ENCODE peak calls at places on chromosomes 3 and 15, in six cellular contexts. N is EL, D is GM20000, W is left ventricle myocardium inferior, S is fibroblast of pulmonary artery, I is kidney tubule cell. G is an unnamed sample.

GRCh38 chr3:154170300-154170699 is 49.1 kb downstream of the ARHGEF26 start:
- DNase-seq in N (no peak), D (no peak), W (no peak), S (no peak), I (no peak), G (no peak)

GRCh38 chr15:52247032-52247431 is 48.6 kb downstream of the MYO5C start:
- DNase-seq in N (no peak), D (no peak), W (no peak), S (peak), I (no peak), G (peak)

GRCh38 chr15:60526127-60526616 is 47.2 kb upstream of the ICE2 start:
- DNase-seq in N (no peak), D (no peak), W (no peak), S (no peak), I (no peak), G (no peak)

GRCh38 chr15:63458794-63459395 is 45.5 kb upstream of the USP3 start:
- DNase-seq in N (no peak), D (no peak), W (no peak), S (no peak), I (no peak), G (no peak)

GRCh38 chr15:32870240-32871033 is 152.6 kb downstream of the GREM1 start:
- DNase-seq in N (peak), D (peak), W (no peak), S (peak), I (peak), G (peak)

GRCh38 chr15:98767692-98768091 is 119.4 kb downstream of the IGF1R start:
- DNase-seq in N (no peak), D (no peak), W (no peak), S (no peak), I (no peak), G (no peak)

GRCh38 chr3:170058127-170058526 is 20.3 kb downstream of the GPR160 start:
- DNase-seq in N (no peak), D (no peak), W (no peak), S (no peak), I (no peak), G (no peak)

GRCh38 chr3:158495503-158495902 is 75.5 kb upstream of the MLF1 start:
- DNase-seq in N (no peak), D (no peak), W (no peak), S (no peak), I (no peak), G (no peak)

GRCh38 chr3:128623762-128624176 is 26.8 kb downstream of the RPN1 start:
- DNase-seq in N (peak), D (no peak), W (no peak), S (peak), I (no peak), G (no peak)

GRCh38 chr3:72745146-72745976 is 102.9 kb downstream of the SHQ1 start:
- DNase-seq in N (no peak), D (no peak), W (no peak), S (no peak), I (peak), G (no peak)